ENCODE peak calls at places on chromosomes 2 and 18, in nine cellular contexts. J is occipital lobe, A is GM20000, F is ureter, V is nucleus accumbens, Z is hypothalamus, M is WERI-Rb-1, S is GM23338, R is T-helper 9 cell. Q is an unnamed sample.

GRCh38 chr2:26299488-26300092 is 46.4 kb upstream of the SELENOI start:
- DNase-seq in V (no peak), J (no peak), M (no peak), R (no peak), A (peak; percentile 27), F (peak; percentile 61), Z (no peak), S (peak; percentile 96), Q (no peak)

GRCh38 chr2:217685255-217685605 is 317.6 kb downstream of the TNS1 start:
- DNase-seq in V (no peak), A (no peak), S (peak; percentile 30), F (peak; percentile 85), J (no peak), Z (no peak), M (peak; percentile 9), R (no peak), Q (no peak)

GRCh38 chr2:108936076-108936867 is 52.7 kb downstream of the EDAR start:
- DNase-seq in Z (no peak), R (no peak), V (no peak), J (no peak), F (no peak), M (no peak), S (no peak), A (no peak), Q (no peak)

GRCh38 chr18:70333316-70333715 is 44.5 kb downstream of the SOCS6 start:
- DNase-seq in R (no peak), J (no peak), Z (no peak), M (no peak), A (no peak), F (no peak), S (no peak), V (no peak), Q (no peak)

GRCh38 chr2:39160982-39161381 is 40.1 kb upstream of the SOS1 start:
- DNase-seq in R (no peak), V (no peak), A (no peak), J (no peak), M (no peak), S (no peak), F (no peak), Z (no peak), Q (no peak)

GRCh38 chr2:196088209-196088608 is 19.6 kb upstream of the DNAH7 start:
- DNase-seq in Z (no peak), M (no peak), R (no peak), S (no peak), V (no peak), A (no peak), F (no peak), J (no peak), Q (peak; percentile 49)

GRCh38 chr2:63814114-63814513 is 27.6 kb upstream of the UGP2 start:
- DNase-seq in M (no peak), R (no peak), A (no peak), V (no peak), F (no peak), Z (no peak), S (no peak), J (no peak), Q (no peak)

GRCh38 chr18:21183670-21184069 is 58.4 kb upstream of the GREB1L start:
- DNase-seq in V (no peak), Z (no peak), S (no peak), J (no peak), A (no peak), M (no peak), F (no peak), R (no peak), Q (no peak)

GRCh38 chr2:31097962-31098361 is 40.3 kb downstream of the GALNT14 start:
- DNase-seq in V (no peak), M (no peak), A (no peak), Z (no peak), R (no peak), F (no peak), S (no peak), J (no peak), Q (no peak)

GRCh38 chr2:222688912-222689311 is 17.5 kb downstream of the MOGAT1 start:
- DNase-seq in R (no peak), M (no peak), S (no peak), V (no peak), Z (no peak), A (no peak), J (no peak), F (no peak), Q (no peak)

GRCh38 chr2:177597759-177598158 is 205.2 kb downstream of the AGPS start:
- DNase-seq in F (no peak), R (no peak), A (no peak), V (no peak), Z (no peak), J (no peak), M (no peak), S (no peak), Q (no peak)

GRCh38 chr2:2577366-2577765 is 246.3 kb upstream of the MYT1L start:
- DNase-seq in A (no peak), V (peak; percentile 47), Z (peak; percentile 52), J (peak; percentile 85), M (no peak), S (no peak), F (no peak), R (no peak), Q (no peak)

GRCh38 chr2:127632592-127633489 is 13.1 kb upstream of the GPR17 start:
- DNase-seq in Z (no peak), F (no peak), M (no peak), J (no peak), S (no peak), R (no peak), V (no peak), A (peak; percentile 74), Q (no peak)

GRCh38 chr2:238914648-238915015 is 66.7 kb downstream of the TWIST2 start:
- DNase-seq in J (no peak), Z (no peak), F (no peak), R (no peak), M (no peak), A (no peak), S (no peak), V (no peak), Q (no peak)

GRCh38 chr2:234139755-234140154 is 89.3 kb downstream of the SPP2 start:
- DNase-seq in J (no peak), S (no peak), F (no peak), Z (no peak), R (no peak), M (no peak), V (no peak), A (no peak), Q (no peak)

GRCh38 chr2:42753188-42753813 is 10.6 kb downstream of the OXER1 start:
- DNase-seq in F (no peak), V (no peak), R (no peak), Z (no peak), A (peak; percentile 14), J (no peak), S (no peak), M (no peak), Q (no peak)

GRCh38 chr2:181376442-181376841 is 80.7 kb upstream of the ITGA4 start:
- DNase-seq in M (no peak), S (no peak), J (no peak), F (no peak), Z (no peak), V (no peak), R (no peak), A (no peak), Q (no peak)

GRCh38 chr2:239193426-239193825 is 207.4 kb downstream of the HDAC4 start:
- DNase-seq in R (no peak), F (peak; percentile 37), S (no peak), M (no peak), Z (no peak), A (no peak), V (no peak), J (no peak), Q (no peak)

GRCh38 chr2:57049273-57049672 is 865.5 kb downstream of the CCDC85A start:
- DNase-seq in S (no peak), F (no peak), A (no peak), J (no peak), V (no peak), Z (no peak), R (no peak), M (no peak), Q (no peak)

GRCh38 chr2:54386993-54387590 is 69.0 kb upstream of the SPTBN1 start:
- DNase-seq in A (no peak), F (no peak), S (no peak), R (no peak), V (no peak), Z (no peak), M (no peak), J (no peak), Q (no peak)

GRCh38 chr2:232239956-232240681 is 138.4 kb upstream of the ALPP start:
- DNase-seq in M (no peak), R (no peak), V (no peak), S (no peak), A (peak; percentile 25), F (no peak), J (no peak), Z (no peak), Q (no peak)